ENCODE peak calls at places on chromosome 11, in six cellular contexts. One of them, this sample, is unnamed.

GRCh38 chr11:12195773-12196172 is 85.4 kb downstream of the MICAL2 start:
- DNase-seq in fibroblast of mammary gland: no peak
- DNase-seq in GM12864: no peak
- DNase-seq in AG04450: no peak
- DNase-seq in neuronal stem cell: no peak
- DNase-seq in lung: no peak
- DNase-seq in this sample: no peak

GRCh38 chr11:98531576-98531975 is 489.2 kb upstream of the CNTN5 start:
- DNase-seq in fibroblast of mammary gland: no peak
- DNase-seq in GM12864: no peak
- DNase-seq in AG04450: no peak
- DNase-seq in neuronal stem cell: no peak
- DNase-seq in lung: no peak
- DNase-seq in this sample: no peak

GRCh38 chr11:35040221-35040942 is 98.6 kb upstream of the CD44 start:
- DNase-seq in fibroblast of mammary gland: peak; percentile 86
- DNase-seq in GM12864: peak; percentile 85
- DNase-seq in AG04450: no peak
- DNase-seq in neuronal stem cell: no peak
- DNase-seq in lung: no peak
- DNase-seq in this sample: peak; percentile 68

GRCh38 chr11:20488352-20488751 is 100.8 kb downstream of the PRMT3 start:
- DNase-seq in fibroblast of mammary gland: no peak
- DNase-seq in GM12864: no peak
- DNase-seq in AG04450: no peak
- DNase-seq in neuronal stem cell: no peak
- DNase-seq in lung: no peak
- DNase-seq in this sample: no peak

GRCh38 chr11:12784987-12785386 is 110.8 kb downstream of the TEAD1 start:
- DNase-seq in fibroblast of mammary gland: no peak
- DNase-seq in GM12864: no peak
- DNase-seq in AG04450: no peak
- DNase-seq in neuronal stem cell: no peak
- DNase-seq in lung: no peak
- DNase-seq in this sample: no peak

GRCh38 chr11:201936-202335 is 5.3 kb downstream of the BET1L start:
- DNase-seq in fibroblast of mammary gland: no peak
- DNase-seq in GM12864: no peak
- DNase-seq in AG04450: no peak
- DNase-seq in neuronal stem cell: no peak
- DNase-seq in lung: peak; percentile 25
- DNase-seq in this sample: no peak

GRCh38 chr11:45651841-45652745 is 13.3 kb downstream of the CHST1 start:
- DNase-seq in fibroblast of mammary gland: no peak
- DNase-seq in GM12864: no peak
- DNase-seq in AG04450: no peak
- DNase-seq in neuronal stem cell: no peak
- DNase-seq in lung: no peak
- DNase-seq in this sample: no peak

GRCh38 chr11:8807544-8808225 is 103.3 kb upstream of the AKIP1 start:
- DNase-seq in fibroblast of mammary gland: peak; percentile 94
- DNase-seq in GM12864: no peak
- DNase-seq in AG04450: peak; percentile 72
- DNase-seq in neuronal stem cell: no peak
- DNase-seq in lung: no peak
- DNase-seq in this sample: peak; percentile 88

GRCh38 chr11:128884703-128885338 is 6.3 kb upstream of the KCNJ5 start:
- DNase-seq in fibroblast of mammary gland: peak; percentile 68
- DNase-seq in GM12864: peak; percentile 31
- DNase-seq in AG04450: peak; percentile 33
- DNase-seq in neuronal stem cell: peak; percentile 69
- DNase-seq in lung: peak; percentile 75
- DNase-seq in this sample: peak; percentile 65

DNA sequence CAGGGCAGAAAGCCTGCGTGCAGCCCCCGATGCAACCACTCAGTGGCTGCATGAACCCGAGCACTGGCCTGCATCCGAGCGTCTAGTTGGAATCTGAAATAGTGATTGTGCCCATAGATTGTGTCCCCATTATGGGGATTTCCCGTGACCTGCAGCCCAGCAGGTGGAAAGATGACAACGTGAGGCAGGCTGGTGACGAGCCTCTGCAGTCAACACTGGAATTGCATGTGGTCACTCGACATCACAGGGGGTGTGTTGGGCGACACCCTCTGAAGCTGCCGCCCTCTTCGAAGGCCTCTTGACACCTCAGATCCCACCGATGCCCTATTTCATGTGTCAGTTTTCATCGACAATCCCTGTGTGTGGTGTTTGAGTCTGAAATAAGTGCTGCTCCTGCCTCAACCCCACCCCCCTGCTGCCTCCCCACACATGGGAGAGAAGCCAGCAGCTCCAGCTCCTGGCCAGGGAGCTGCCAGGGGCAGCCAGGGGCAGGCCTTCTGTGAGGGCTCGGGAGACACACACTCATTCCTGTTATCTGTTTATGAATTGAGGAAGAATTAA is 172.0 kb upstream of the B3GAT1 start:
- DNase-seq in fibroblast of mammary gland: no peak
- DNase-seq in GM12864: no peak
- DNase-seq in AG04450: no peak
- DNase-seq in neuronal stem cell: no peak
- DNase-seq in lung: peak; percentile 19
- DNase-seq in this sample: no peak
- H3K4me3 ChIP-seq in fibroblast of mammary gland: no peak overlapping the region
- H3K4me3 ChIP-seq in GM12864: no peak overlapping the region
- H3K4me3 ChIP-seq in AG04450: no peak overlapping the region
- H3K4me3 ChIP-seq in neuronal stem cell: no peak overlapping the region
- H3K4me3 ChIP-seq in lung: no peak overlapping the region
- H3K4me3 ChIP-seq in this sample: no peak overlapping the region

GRCh38 chr11:44313701-44314489 is 4.0 kb upstream of the ALX4 start:
- DNase-seq in fibroblast of mammary gland: peak; percentile 35
- DNase-seq in GM12864: no peak
- DNase-seq in AG04450: no peak
- DNase-seq in neuronal stem cell: no peak
- DNase-seq in lung: no peak
- DNase-seq in this sample: peak; percentile 48

GRCh38 chr11:44314733-44315132 is 4.8 kb upstream of the ALX4 start:
- DNase-seq in fibroblast of mammary gland: no peak
- DNase-seq in GM12864: no peak
- DNase-seq in AG04450: no peak
- DNase-seq in neuronal stem cell: no peak
- DNase-seq in lung: no peak
- DNase-seq in this sample: no peak

GRCh38 chr11:44318369-44318768 is 8.4 kb upstream of the ALX4 start:
- DNase-seq in fibroblast of mammary gland: no peak
- DNase-seq in GM12864: no peak
- DNase-seq in AG04450: no peak
- DNase-seq in neuronal stem cell: no peak
- DNase-seq in lung: no peak
- DNase-seq in this sample: no peak

GRCh38 chr11:44316388-44317240 is 6.7 kb upstream of the ALX4 start:
- DNase-seq in fibroblast of mammary gland: no peak
- DNase-seq in GM12864: no peak
- DNase-seq in AG04450: no peak
- DNase-seq in neuronal stem cell: no peak
- DNase-seq in lung: no peak
- DNase-seq in this sample: no peak

GRCh38 chr11:44315947-44316387 is 6.0 kb upstream of the ALX4 start:
- DNase-seq in fibroblast of mammary gland: peak; percentile 34
- DNase-seq in GM12864: no peak
- DNase-seq in AG04450: no peak
- DNase-seq in neuronal stem cell: no peak
- DNase-seq in lung: no peak
- DNase-seq in this sample: peak; percentile 27
- H3K4me3 ChIP-seq in fibroblast of mammary gland: peak overlapping the region; percentile 2
- H3K4me3 ChIP-seq in GM12864: no peak overlapping the region
- H3K4me3 ChIP-seq in AG04450: peak overlapping the region; percentile 34
- H3K4me3 ChIP-seq in neuronal stem cell: no peak overlapping the region
- H3K4me3 ChIP-seq in lung: no peak overlapping the region
- H3K4me3 ChIP-seq in this sample: peak overlapping the region; percentile 40

GRCh38 chr11:119109843-119110242 is 2.7 kb downstream of the C2CD2L start:
- DNase-seq in fibroblast of mammary gland: no peak
- DNase-seq in GM12864: no peak
- DNase-seq in AG04450: no peak
- DNase-seq in neuronal stem cell: no peak
- DNase-seq in lung: no peak
- DNase-seq in this sample: no peak

GRCh38 chr11:119110439-119110838 is 3.3 kb downstream of the C2CD2L start:
- DNase-seq in fibroblast of mammary gland: no peak
- DNase-seq in GM12864: no peak
- DNase-seq in AG04450: no peak
- DNase-seq in neuronal stem cell: no peak
- DNase-seq in lung: no peak
- DNase-seq in this sample: no peak

GRCh38 chr11:119113716-119114115 is 6.6 kb downstream of the C2CD2L start:
- DNase-seq in fibroblast of mammary gland: no peak
- DNase-seq in GM12864: no peak
- DNase-seq in AG04450: no peak
- DNase-seq in neuronal stem cell: no peak
- DNase-seq in lung: no peak
- DNase-seq in this sample: no peak

GRCh38 chr11:119112314-119113020 is 5.3 kb downstream of the C2CD2L start:
- DNase-seq in fibroblast of mammary gland: no peak
- DNase-seq in GM12864: no peak
- DNase-seq in AG04450: no peak
- DNase-seq in neuronal stem cell: no peak
- DNase-seq in lung: no peak
- DNase-seq in this sample: no peak

DNA sequence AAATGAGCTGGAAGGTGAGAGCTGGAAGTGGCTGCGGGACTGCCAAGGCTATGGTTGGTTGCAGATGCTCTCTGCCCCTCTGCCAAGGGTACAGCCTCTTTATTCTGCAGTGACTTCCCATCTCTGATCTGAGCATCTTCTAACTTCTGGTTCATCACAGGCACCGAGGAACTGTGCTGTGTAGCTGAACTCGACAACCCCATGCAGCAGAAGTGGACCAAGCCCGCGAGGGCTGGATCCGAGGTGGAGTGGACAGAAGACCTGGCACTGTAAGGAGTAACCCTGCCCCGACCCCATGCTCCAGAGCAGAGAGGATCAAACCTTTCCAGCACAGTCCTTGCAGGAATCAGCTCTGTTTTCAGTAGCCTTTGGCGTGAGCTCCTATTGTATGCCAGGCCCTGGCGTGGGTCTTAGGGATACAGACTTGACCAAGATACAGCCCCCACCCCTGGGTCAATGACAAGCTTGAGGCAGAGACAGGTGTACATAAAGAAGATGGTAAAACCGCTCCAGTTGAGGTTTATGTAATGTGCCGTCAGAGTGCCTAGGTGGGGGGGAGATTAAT is 4.3 kb downstream of the C2CD2L start:
- DNase-seq in fibroblast of mammary gland: no peak
- DNase-seq in GM12864: no peak
- DNase-seq in AG04450: no peak
- DNase-seq in neuronal stem cell: no peak
- DNase-seq in lung: no peak
- DNase-seq in this sample: no peak
- H3K4me3 ChIP-seq in fibroblast of mammary gland: no peak overlapping the region
- H3K4me3 ChIP-seq in GM12864: no peak overlapping the region
- H3K4me3 ChIP-seq in AG04450: no peak overlapping the region
- H3K4me3 ChIP-seq in neuronal stem cell: no peak overlapping the region
- H3K4me3 ChIP-seq in lung: no peak overlapping the region
- H3K4me3 ChIP-seq in this sample: no peak overlapping the region

GRCh38 chr11:72429626-72430025 is 4.7 kb downstream of the CLPB start:
- DNase-seq in fibroblast of mammary gland: no peak
- DNase-seq in GM12864: no peak
- DNase-seq in AG04450: no peak
- DNase-seq in neuronal stem cell: no peak
- DNase-seq in lung: no peak
- DNase-seq in this sample: no peak

GRCh38 chr11:72433455-72434061 is 773 bp downstream of the CLPB start:
- DNase-seq in fibroblast of mammary gland: no peak
- DNase-seq in GM12864: no peak
- DNase-seq in AG04450: no peak
- DNase-seq in neuronal stem cell: no peak
- DNase-seq in lung: no peak
- DNase-seq in this sample: no peak

GRCh38 chr11:72431846-72432245 is 2.5 kb downstream of the CLPB start:
- DNase-seq in fibroblast of mammary gland: no peak
- DNase-seq in GM12864: no peak
- DNase-seq in AG04450: no peak
- DNase-seq in neuronal stem cell: no peak
- DNase-seq in lung: no peak
- DNase-seq in this sample: no peak

GRCh38 chr11:72432347-72433287 is 1.7 kb downstream of the CLPB start:
- DNase-seq in fibroblast of mammary gland: no peak
- DNase-seq in GM12864: no peak
- DNase-seq in AG04450: no peak
- DNase-seq in neuronal stem cell: no peak
- DNase-seq in lung: no peak
- DNase-seq in this sample: no peak

GRCh38 chr11:72430743-72431570 is 3.4 kb downstream of the CLPB start:
- DNase-seq in fibroblast of mammary gland: peak; percentile 63
- DNase-seq in GM12864: no peak
- DNase-seq in AG04450: peak; percentile 18
- DNase-seq in neuronal stem cell: no peak
- DNase-seq in lung: no peak
- DNase-seq in this sample: peak; percentile 61
- H3K4me3 ChIP-seq in fibroblast of mammary gland: no peak overlapping the region
- H3K4me3 ChIP-seq in GM12864: no peak overlapping the region
- H3K4me3 ChIP-seq in AG04450: no peak overlapping the region
- H3K4me3 ChIP-seq in neuronal stem cell: no peak overlapping the region
- H3K4me3 ChIP-seq in lung: no peak overlapping the region
- H3K4me3 ChIP-seq in this sample: no peak overlapping the region

GRCh38 chr11:19347911-19348310 is 107.2 kb upstream of the E2F8 start:
- DNase-seq in fibroblast of mammary gland: no peak
- DNase-seq in GM12864: no peak
- DNase-seq in AG04450: no peak
- DNase-seq in neuronal stem cell: no peak
- DNase-seq in lung: no peak
- DNase-seq in this sample: no peak

GRCh38 chr11:19342036-19342435 is 101.3 kb upstream of the E2F8 start:
- DNase-seq in fibroblast of mammary gland: no peak
- DNase-seq in GM12864: no peak
- DNase-seq in AG04450: no peak
- DNase-seq in neuronal stem cell: no peak
- DNase-seq in lung: no peak
- DNase-seq in this sample: no peak

GRCh38 chr11:19345848-19346681 is 105.3 kb upstream of the E2F8 start:
- DNase-seq in fibroblast of mammary gland: peak; percentile 56
- DNase-seq in GM12864: no peak
- DNase-seq in AG04450: no peak
- DNase-seq in neuronal stem cell: peak; percentile 43
- DNase-seq in lung: no peak
- DNase-seq in this sample: no peak

GRCh38 chr11:19345519-19345847 is 104.7 kb upstream of the E2F8 start:
- DNase-seq in fibroblast of mammary gland: peak; percentile 40
- DNase-seq in GM12864: no peak
- DNase-seq in AG04450: no peak
- DNase-seq in neuronal stem cell: peak; percentile 38
- DNase-seq in lung: no peak
- DNase-seq in this sample: no peak

GRCh38 chr11:19344661-19345518 is 104.1 kb upstream of the E2F8 start:
- DNase-seq in fibroblast of mammary gland: peak; percentile 59
- DNase-seq in GM12864: no peak
- DNase-seq in AG04450: no peak
- DNase-seq in neuronal stem cell: peak; percentile 76
- DNase-seq in lung: no peak
- DNase-seq in this sample: peak; percentile 38
- H3K4me3 ChIP-seq in fibroblast of mammary gland: peak overlapping the region; percentile 91
- H3K4me3 ChIP-seq in GM12864: peak overlapping the region; percentile 34
- H3K4me3 ChIP-seq in AG04450: peak overlapping the region; percentile 38
- H3K4me3 ChIP-seq in neuronal stem cell: peak overlapping the region; percentile 77
- H3K4me3 ChIP-seq in lung: peak overlapping the region; percentile 27
- H3K4me3 ChIP-seq in this sample: peak overlapping the region; percentile 60

GRCh38 chr11:30815619-30816018 is 229.5 kb upstream of the MPPED2 start:
- DNase-seq in fibroblast of mammary gland: no peak
- DNase-seq in GM12864: no peak
- DNase-seq in AG04450: no peak
- DNase-seq in neuronal stem cell: no peak
- DNase-seq in lung: no peak
- DNase-seq in this sample: no peak
- H3K4me3 ChIP-seq in fibroblast of mammary gland: no peak overlapping the region
- H3K4me3 ChIP-seq in GM12864: no peak overlapping the region
- H3K4me3 ChIP-seq in AG04450: no peak overlapping the region
- H3K4me3 ChIP-seq in neuronal stem cell: no peak overlapping the region
- H3K4me3 ChIP-seq in lung: no peak overlapping the region
- H3K4me3 ChIP-seq in this sample: no peak overlapping the region

This sample was measured in AG10803.